ENCODE peak calls at places on chromosomes 3 and 15, in eight cellular contexts. T is SK-N-SH, Q is NCI-H774, F is AG04450, C is occipital lobe, O is SW 1271, V is germinal center, M is NCI-H2171. W is an unnamed sample.

GRCh38 chr3:46129588-46130272 is 78.4 kb downstream of the CCR1 start:
- DNase-seq in T (no peak), Q (no peak), F (no peak), C (no peak), O (no peak), V (no peak), M (no peak), W (no peak)

GRCh38 chr15:45551691-45552090 is 29.1 kb upstream of the SLC30A4 start:
- DNase-seq in T (no peak), Q (no peak), F (no peak), C (no peak), O (no peak), V (no peak), M (no peak), W (no peak)

GRCh38 chr15:78093242-78094020 is 1.1 kb downstream of the SH2D7 start:
- DNase-seq in T (no peak), Q (no peak), F (peak), C (no peak), O (no peak), V (no peak), M (no peak), W (no peak)

GRCh38 chr3:50268703-50269451 is at the start of gene SEMA3B:
- DNase-seq in T (no peak), Q (no peak), F (no peak), C (no peak), O (no peak), V (no peak), M (no peak), W (no peak)

GRCh38 chr15:36406366-36406765 is 173.1 kb upstream of the CDIN1 start:
- DNase-seq in T (no peak), Q (no peak), F (no peak), C (no peak), O (no peak), V (no peak), M (no peak), W (no peak)

GRCh38 chr3:125191256-125191655 is 21.3 kb downstream of the SLC12A8 start:
- DNase-seq in T (no peak), Q (no peak), F (no peak), C (no peak), O (no peak), V (no peak), M (no peak), W (no peak)

GRCh38 chr15:39413558-39413957 is 167.3 kb upstream of the THBS1 start:
- DNase-seq in T (no peak), Q (no peak), F (no peak), C (no peak), O (no peak), V (no peak), M (no peak), W (no peak)

GRCh38 chr3:111210003-111210699 is 138.5 kb downstream of the NECTIN3 start:
- DNase-seq in T (no peak), Q (no peak), F (no peak), C (no peak), O (peak), V (no peak), M (no peak), W (no peak)

GRCh38 chr3:36792342-36792741 is 28.0 kb upstream of the DCLK3 start:
- DNase-seq in T (peak), Q (no peak), F (peak), C (no peak), O (peak), V (peak), M (no peak), W (no peak)

GRCh38 chr15:82539690-82540054 is 585 bp downstream of the RPS17 start:
- DNase-seq in T (peak), Q (no peak), F (no peak), C (no peak), O (no peak), V (peak), M (no peak), W (no peak)

GRCh38 chr3:175163686-175164085 is 304.6 kb downstream of the NAALADL2 start:
- DNase-seq in T (no peak), Q (peak), F (no peak), C (no peak), O (no peak), V (no peak), M (peak), W (no peak)

GRCh38 chr3:114217266-114217665 is 20.1 kb downstream of the ZNF80 start:
- DNase-seq in T (no peak), Q (no peak), F (no peak), C (no peak), O (no peak), V (no peak), M (no peak), W (no peak)

GRCh38 chr3:59595830-59596229 is 546.0 kb upstream of the CFAP20DC start:
- DNase-seq in T (no peak), Q (no peak), F (no peak), C (no peak), O (no peak), V (no peak), M (no peak), W (no peak)

GRCh38 chr15:68487087-68487843 is 55.3 kb upstream of the ITGA11 start:
- DNase-seq in T (no peak), Q (no peak), F (no peak), C (no peak), O (no peak), V (no peak), M (no peak), W (no peak)

GRCh38 chr3:134374791-134375541 is 719 bp upstream of the AMOTL2 start:
- DNase-seq in T (no peak), Q (peak), F (no peak), C (no peak), O (peak), V (no peak), M (no peak), W (no peak)

GRCh38 chr3:59263152-59263551 is 213.3 kb upstream of the CFAP20DC start:
- DNase-seq in T (no peak), Q (no peak), F (no peak), C (no peak), O (no peak), V (no peak), M (no peak), W (no peak)

GRCh38 chr3:129605593-129606521 is 619 bp downstream of the PLXND1 start:
- DNase-seq in T (peak), Q (peak), F (no peak), C (peak), O (no peak), V (peak), M (peak), W (no peak)